ENCODE peak calls at places on chromosomes 7 and 10, in seven cellular contexts. One of them, this sample, is unnamed. For H3K4me1, the result is how much of the 10 kb centered on the place peaks cover.

GRCh38 chr10:91511549-91512330 is 101.6 kb downstream of the HECTD2 start:
- DNase-seq in K562: no peak
- DNase-seq in H1: no peak
- DNase-seq in A549: peak
- DNase-seq in HCT116: no peak
- DNase-seq in IMR-90: peak
- DNase-seq in GM12878: no peak
- DNase-seq in this sample: no peak

GRCh38 chr10:54985732-54986131 is 184.7 kb upstream of the PCDH15 start:
- DNase-seq in HCT116: no peak
- DNase-seq in IMR-90: no peak
- DNase-seq in K562: no peak
- DNase-seq in GM12878: no peak
- DNase-seq in H1: no peak
- DNase-seq in A549: peak
- DNase-seq in this sample: peak

GRCh38 chr7:152760384-152761115 is 998 bp downstream of the ACTR3B start:
- DNase-seq in GM12878: no peak
- DNase-seq in IMR-90: peak
- DNase-seq in K562: peak
- DNase-seq in HCT116: no peak
- DNase-seq in H1: no peak
- DNase-seq in A549: no peak
- DNase-seq in this sample: no peak

GRCh38 chr10:108465871-108466641 is 1301.5 kb upstream of the SORCS1 start:
- DNase-seq in GM12878: no peak
- DNase-seq in H1: peak
- DNase-seq in HCT116: no peak
- DNase-seq in K562: no peak
- DNase-seq in A549: no peak
- DNase-seq in IMR-90: no peak
- DNase-seq in this sample: no peak

GRCh38 chr10:50561816-50562215 is 61.9 kb downstream of the SGMS1 start:
- DNase-seq in GM12878: no peak
- DNase-seq in K562: peak
- DNase-seq in H1: no peak
- DNase-seq in A549: no peak
- DNase-seq in HCT116: no peak
- DNase-seq in IMR-90: no peak
- DNase-seq in this sample: no peak

GRCh38 chr10:86718556-86718955 is 37.9 kb upstream of the BMPR1A start:
- DNase-seq in K562: no peak
- DNase-seq in A549: no peak
- DNase-seq in HCT116: no peak
- DNase-seq in GM12878: no peak
- DNase-seq in IMR-90: no peak
- DNase-seq in H1: no peak
- DNase-seq in this sample: no peak

GRCh38 chr7:18345641-18346234 is 149.8 kb upstream of the HDAC9 start:
- DNase-seq in K562: peak
- DNase-seq in IMR-90: peak
- DNase-seq in GM12878: no peak
- DNase-seq in A549: peak
- DNase-seq in HCT116: peak
- DNase-seq in H1: peak
- DNase-seq in this sample: peak

GRCh38 chr7:149662591-149663095 is 110.7 kb downstream of the ZNF467 start:
- DNase-seq in IMR-90: peak
- DNase-seq in H1: peak
- DNase-seq in K562: peak
- DNase-seq in GM12878: peak
- DNase-seq in HCT116: peak
- DNase-seq in A549: peak
- DNase-seq in this sample: peak

GRCh38 chr7:153010416-153010815 is 250.9 kb downstream of the ACTR3B start:
- DNase-seq in H1: no peak
- DNase-seq in GM12878: no peak
- DNase-seq in A549: no peak
- DNase-seq in K562: no peak
- DNase-seq in IMR-90: no peak
- DNase-seq in HCT116: no peak
- DNase-seq in this sample: no peak

GRCh38 chr10:91901784-91902677 is 7.3 kb downstream of the FGFBP3 start:
- DNase-seq in GM12878: no peak
- DNase-seq in HCT116: peak
- DNase-seq in A549: peak
- DNase-seq in IMR-90: peak
- DNase-seq in H1: no peak
- DNase-seq in K562: peak
- DNase-seq in this sample: peak

GRCh38 chr7:80145780-80146422 is 11.3 kb downstream of the GNAI1 start:
- DNase-seq in HCT116: no peak
- DNase-seq in GM12878: no peak
- DNase-seq in A549: peak
- DNase-seq in H1: no peak
- DNase-seq in K562: no peak
- DNase-seq in IMR-90: peak
- DNase-seq in this sample: no peak

GRCh38 chr7:54841772-54842707 is 83.0 kb upstream of the SEC61G start:
- DNase-seq in HCT116: peak
- DNase-seq in GM12878: no peak
- DNase-seq in A549: peak
- DNase-seq in IMR-90: peak
- DNase-seq in K562: peak
- DNase-seq in H1: no peak
- DNase-seq in this sample: peak

GRCh38 chr7:93331706-93332105 is 99.5 kb downstream of the VPS50 start:
- DNase-seq in H1: no peak
- DNase-seq in A549: no peak
- DNase-seq in HCT116: no peak
- DNase-seq in K562: no peak
- DNase-seq in IMR-90: no peak
- DNase-seq in GM12878: no peak
- DNase-seq in this sample: no peak

GRCh38 chr10:31929260-31929985 is 792 bp upstream of the ARHGAP12 start:
- DNase-seq in IMR-90: no peak
- DNase-seq in HCT116: no peak
- DNase-seq in A549: peak
- DNase-seq in H1: peak
- DNase-seq in GM12878: no peak
- DNase-seq in K562: peak
- DNase-seq in this sample: peak

GRCh38 chr10:35523670-35524225 is 81.4 kb upstream of the GJD4 start:
- DNase-seq in IMR-90: no peak
- DNase-seq in K562: no peak
- DNase-seq in HCT116: no peak
- DNase-seq in H1: no peak
- DNase-seq in A549: no peak
- DNase-seq in GM12878: no peak
- DNase-seq in this sample: no peak

GRCh38 chr7:80957226-80957625 is 38.4 kb upstream of the SEMA3C start:
- DNase-seq in A549: no peak
- DNase-seq in IMR-90: peak
- DNase-seq in H1: no peak
- DNase-seq in GM12878: no peak
- DNase-seq in K562: no peak
- DNase-seq in HCT116: no peak
- DNase-seq in this sample: no peak

GRCh38 chr10:30581779-30582380 is 47.7 kb downstream of the LYZL2 start:
- DNase-seq in HCT116: peak
- DNase-seq in A549: peak
- DNase-seq in H1: no peak
- DNase-seq in GM12878: no peak
- DNase-seq in IMR-90: peak
- DNase-seq in K562: peak
- DNase-seq in this sample: peak

GRCh38 chr10:115882021-115882420 is 391.0 kb downstream of the GFRA1 start:
- DNase-seq in GM12878: no peak
- DNase-seq in HCT116: no peak
- DNase-seq in A549: no peak
- DNase-seq in IMR-90: no peak
- DNase-seq in H1: no peak
- DNase-seq in K562: no peak
- DNase-seq in this sample: no peak

GRCh38 chr7:43697690-43698089 is 31.6 kb downstream of the COA1 start:
- DNase-seq in K562: no peak
- DNase-seq in H1: no peak
- DNase-seq in GM12878: no peak
- DNase-seq in HCT116: no peak
- DNase-seq in IMR-90: peak
- DNase-seq in A549: peak
- DNase-seq in this sample: no peak
- TF ChIP-seq CEBPB in K562: no peak
- TF ChIP-seq CEBPB in H1: no peak
- TF ChIP-seq CEBPB in GM12878: no peak
- TF ChIP-seq CEBPB in HCT116: no peak
- TF ChIP-seq CEBPB in IMR-90: peak
- TF ChIP-seq CEBPB in A549: no peak
- TF ChIP-seq CEBPB in this sample: no peak

DNA sequence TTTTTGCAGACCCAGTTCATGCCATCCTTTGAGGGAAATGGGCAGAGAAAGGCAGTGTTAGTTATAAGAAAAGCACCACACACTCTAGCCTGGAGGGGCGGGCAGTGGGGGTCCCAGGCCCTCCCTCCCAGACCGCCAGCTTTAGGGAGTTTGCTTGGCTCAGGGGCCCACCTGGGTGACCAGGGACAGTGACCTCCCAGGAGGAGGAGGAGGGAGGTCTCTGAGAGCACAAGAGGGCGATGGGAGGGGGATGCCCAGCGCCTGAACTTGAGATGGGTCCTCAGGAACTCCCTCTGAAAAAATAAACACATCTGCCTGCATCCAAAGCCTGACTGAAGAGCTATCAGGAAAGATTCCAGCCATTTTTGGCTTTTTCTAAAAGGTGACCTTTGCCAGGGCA is 32.6 kb downstream of the TRIM8 start:
- DNase-seq in A549: no peak
- DNase-seq in IMR-90: no peak
- DNase-seq in K562: no peak
- DNase-seq in H1: no peak
- DNase-seq in HCT116: no peak
- DNase-seq in GM12878: no peak
- DNase-seq in this sample: no peak
- H3K4me1 ChIP-seq in A549: under half
- H3K4me1 ChIP-seq in IMR-90: under half
- H3K4me1 ChIP-seq in K562: under half
- H3K4me1 ChIP-seq in H1: under half
- H3K4me1 ChIP-seq in HCT116: under half
- H3K4me1 ChIP-seq in GM12878: under half
- H3K4me1 ChIP-seq in this sample: half or more

GRCh38 chr7:139563856-139564255 is 40.4 kb downstream of the CLEC2L start:
- DNase-seq in GM12878: no peak
- DNase-seq in H1: no peak
- DNase-seq in A549: no peak
- DNase-seq in IMR-90: no peak
- DNase-seq in K562: no peak
- DNase-seq in HCT116: no peak
- DNase-seq in this sample: no peak

GRCh38 chr7:139567647-139568345 is 44.3 kb downstream of the CLEC2L start:
- DNase-seq in HCT116: no peak
- DNase-seq in A549: no peak
- DNase-seq in IMR-90: no peak
- DNase-seq in GM12878: no peak
- DNase-seq in H1: no peak
- DNase-seq in K562: no peak
- DNase-seq in this sample: no peak

GRCh38 chr7:139566736-139567646 is 43.5 kb downstream of the CLEC2L start:
- DNase-seq in K562: no peak
- DNase-seq in GM12878: no peak
- DNase-seq in IMR-90: no peak
- DNase-seq in A549: no peak
- DNase-seq in HCT116: no peak
- DNase-seq in H1: no peak
- DNase-seq in this sample: no peak

GRCh38 chr7:139568346-139568675 is 44.8 kb downstream of the CLEC2L start:
- DNase-seq in IMR-90: no peak
- DNase-seq in GM12878: no peak
- DNase-seq in K562: no peak
- DNase-seq in HCT116: no peak
- DNase-seq in H1: no peak
- DNase-seq in A549: no peak
- DNase-seq in this sample: no peak

DNA sequence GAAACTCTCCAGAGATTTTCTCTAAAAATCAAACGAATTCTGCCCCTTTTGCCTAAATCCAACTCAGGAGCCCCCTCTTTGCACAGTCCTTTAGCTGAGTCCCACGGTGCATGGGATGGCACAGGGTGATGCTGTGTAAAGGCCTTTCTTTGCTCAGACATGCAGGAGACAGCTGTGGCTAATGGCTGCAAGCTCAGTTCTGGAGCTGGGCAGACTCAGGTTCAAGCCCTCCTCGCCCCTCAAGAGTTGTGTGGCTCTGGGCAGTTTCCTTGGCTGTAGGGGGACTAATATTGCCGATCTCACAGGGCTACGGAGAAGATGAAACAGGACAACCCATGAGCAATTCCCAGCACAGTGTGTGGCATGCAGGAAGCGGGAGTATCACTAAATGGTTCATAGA is 42.6 kb downstream of the CLEC2L start:
- DNase-seq in K562: no peak
- DNase-seq in H1: no peak
- DNase-seq in IMR-90: no peak
- DNase-seq in HCT116: no peak
- DNase-seq in A549: no peak
- DNase-seq in GM12878: no peak
- DNase-seq in this sample: no peak
- TF ChIP-seq CEBPB in K562: no peak
- TF ChIP-seq CEBPB in H1: no peak
- TF ChIP-seq CEBPB in IMR-90: no peak
- TF ChIP-seq CEBPB in HCT116: no peak
- TF ChIP-seq CEBPB in A549: no peak
- TF ChIP-seq CEBPB in GM12878: no peak
- TF ChIP-seq CEBPB in this sample: no peak

GRCh38 chr7:143388491-143389101 is 7.5 kb downstream of the ZYX start:
- DNase-seq in A549: no peak
- DNase-seq in K562: no peak
- DNase-seq in HCT116: no peak
- DNase-seq in H1: peak
- DNase-seq in IMR-90: no peak
- DNase-seq in GM12878: no peak
- DNase-seq in this sample: no peak
- H3K4me1 ChIP-seq in A549: under half
- H3K4me1 ChIP-seq in K562: under half
- H3K4me1 ChIP-seq in HCT116: under half
- H3K4me1 ChIP-seq in H1: under half
- H3K4me1 ChIP-seq in IMR-90: half or more
- H3K4me1 ChIP-seq in GM12878: under half
- H3K4me1 ChIP-seq in this sample: half or more

This sample was measured in HepG2.